ENCODE peak calls at places on chromosomes 12 and 14, in nine cellular contexts. M, Y, V, X, S, N, U, F and E are unnamed samples.

GRCh38 chr12:116427200-116427932 is 131.8 kb upstream of the MAP1LC3B2 start:
- DNase-seq in M (no peak), Y (no peak), V (peak; percentile 57), X (no peak), S (no peak), N (no peak), U (peak; percentile 80), F (no peak), E (no peak)

GRCh38 chr14:28652782-28653181 is 113.8 kb upstream of the FOXG1 start:
- DNase-seq in M (no peak), Y (no peak), V (peak; percentile 39), X (no peak), S (peak; percentile 7), N (no peak), U (peak; percentile 80), F (peak; percentile 91), E (no peak)

GRCh38 chr12:79830425-79830824 is 104.5 kb downstream of the PPP1R12A start:
- DNase-seq in M (no peak), Y (no peak), V (no peak), X (no peak), S (no peak), N (no peak), U (no peak), F (no peak), E (no peak)

GRCh38 chr12:22588817-22589216 is 36.2 kb upstream of the ETNK1 start:
- DNase-seq in M (no peak), Y (no peak), V (no peak), X (no peak), S (no peak), N (no peak), U (peak; percentile 87), F (peak; percentile 13), E (no peak)

GRCh38 chr12:6958609-6959375 is 7.6 kb downstream of the PTPN6 start:
- DNase-seq in M (peak; percentile 54), Y (peak; percentile 52), V (no peak), X (no peak), S (no peak), N (no peak), U (no peak), F (no peak), E (no peak)

GRCh38 chr12:100593490-100593889 is 20.0 kb downstream of the GAS2L3 start:
- DNase-seq in M (no peak), Y (no peak), V (peak; percentile 8), X (no peak), S (no peak), N (no peak), U (no peak), F (peak; percentile 25), E (no peak)

GRCh38 chr12:103326190-103326589 is 169.6 kb downstream of the C12orf42 start:
- DNase-seq in M (no peak), Y (no peak), V (no peak), X (no peak), S (no peak), N (no peak), U (peak; percentile 39), F (peak; percentile 20), E (peak; percentile 53)

GRCh38 chr12:18752947-18753346 is 15.0 kb downstream of the CAPZA3 start:
- DNase-seq in M (no peak), Y (no peak), V (no peak), X (no peak), S (no peak), N (no peak), U (no peak), F (no peak), E (no peak)

GRCh38 chr14:41476526-41476925 is 130.2 kb upstream of the LRFN5 start:
- DNase-seq in M (no peak), Y (no peak), V (no peak), X (no peak), S (no peak), N (no peak), U (no peak), F (peak; percentile 58), E (peak; percentile 42)